ENCODE peak calls at places on chromosome 2, in nine cellular contexts. Q is BE2C, A is body of pancreas, T is fibroblast of mammary gland, G is astrocyte of the cerebellum, R is cardiac fibroblast, M is esophagus squamous epithelium, E is brain microvascular endothelial cell, V is IMR-90. P is an unnamed sample.

GRCh38 chr2:173858297-173858731 is 106.9 kb downstream of the SP3 start:
- DNase-seq in R (no peak), V (no peak), Q (no peak), A (no peak), M (no peak), E (no peak), G (no peak), T (no peak), P (no peak)

GRCh38 chr2:10433948-10434884 is 13.9 kb downstream of the ODC1 start:
- DNase-seq in R (no peak), A (no peak), Q (no peak), M (no peak), E (no peak), T (no peak), V (no peak), G (no peak), P (no peak)

GRCh38 chr2:240249423-240250149 is 109.1 kb upstream of the OTOS start:
- DNase-seq in T (no peak), R (no peak), E (no peak), M (no peak), Q (no peak), V (no peak), G (no peak), A (peak; percentile 16), P (no peak)

GRCh38 chr2:191350826-191351225 is 105.6 kb downstream of the MYO1B start:
- DNase-seq in T (peak; percentile 61), M (no peak), R (peak; percentile 39), E (no peak), G (no peak), A (no peak), V (peak; percentile 52), Q (no peak), P (peak; percentile 42)

GRCh38 chr2:191740016-191740419 is 62.1 kb downstream of the NABP1 start:
- DNase-seq in R (peak; percentile 6), G (no peak), T (peak; percentile 30), E (no peak), M (no peak), A (no peak), V (no peak), Q (no peak), P (no peak)

GRCh38 chr2:43305006-43305405 is 78.6 kb upstream of the ZFP36L2 start:
- DNase-seq in V (peak; percentile 37), T (peak; percentile 64), E (no peak), A (no peak), G (no peak), Q (no peak), M (no peak), R (peak; percentile 83), P (peak; percentile 96)

GRCh38 chr2:95314964-95315611 is 17.9 kb downstream of the KCNIP3 start:
- DNase-seq in Q (peak; percentile 20), V (peak; percentile 7), T (peak; percentile 33), A (peak; percentile 65), R (peak; percentile 35), E (peak; percentile 13), G (peak; percentile 9), M (no peak), P (peak; percentile 27)

GRCh38 chr2:101790856-101791255 is 93.3 kb downstream of the MAP4K4 start:
- DNase-seq in M (no peak), V (peak; percentile 74), Q (peak; percentile 21), R (peak; percentile 71), A (no peak), E (peak; percentile 37), G (no peak), T (peak; percentile 96), P (peak; percentile 70)

GRCh38 chr2:105643405-105644173 is 101.1 kb upstream of the NCK2 start:
- DNase-seq in A (no peak), E (no peak), R (no peak), Q (no peak), G (no peak), M (no peak), T (no peak), V (no peak), P (no peak)

GRCh38 chr2:32357545-32358482 is 991 bp downstream of the BIRC6 start:
- DNase-seq in G (no peak), R (peak; percentile 52), Q (peak; percentile 34), A (peak; percentile 55), E (peak; percentile 24), M (no peak), V (peak; percentile 31), T (peak; percentile 25), P (peak; percentile 49)

GRCh38 chr2:109212836-109213563 is 84.0 kb downstream of the SH3RF3 start:
- DNase-seq in R (no peak), Q (no peak), M (no peak), T (no peak), V (no peak), G (no peak), E (no peak), A (no peak), P (peak; percentile 27)

GRCh38 chr2:45009303-45009927 is at the start of gene SIX2:
- DNase-seq in A (peak; percentile 96), T (peak; percentile 96), V (peak; percentile 72), Q (peak; percentile 96), R (peak; percentile 98), M (no peak), E (peak; percentile 99), G (peak; percentile 77), P (peak; percentile 94)

GRCh38 chr2:158211516-158211915 is 109.8 kb downstream of the UPP2 start:
- DNase-seq in M (no peak), R (peak; percentile 5), G (no peak), T (peak; percentile 35), E (no peak), Q (no peak), V (no peak), A (no peak), P (no peak)

GRCh38 chr2:236106761-236107160 is 61.4 kb downstream of the GBX2 start:
- DNase-seq in E (no peak), R (no peak), A (no peak), V (no peak), G (no peak), T (no peak), Q (no peak), M (no peak), P (no peak)

GRCh38 chr2:222582931-222583330 is 73.0 kb downstream of the FARSB start:
- DNase-seq in Q (no peak), G (no peak), E (no peak), A (no peak), R (peak; percentile 27), M (no peak), V (no peak), T (peak; percentile 18), P (no peak)

GRCh38 chr2:98849113-98849512 is 86.9 kb downstream of the CRACDL start:
- DNase-seq in Q (no peak), V (no peak), M (no peak), T (peak; percentile 26), E (no peak), G (no peak), R (peak; percentile 28), A (no peak), P (no peak)

GRCh38 chr2:144683063-144683740 is 163.3 kb upstream of the ZEB2 start:
- DNase-seq in T (peak; percentile 70), Q (no peak), M (no peak), G (no peak), V (no peak), R (no peak), A (no peak), E (no peak), P (no peak)

GRCh38 chr2:85303780-85304531 is 23.8 kb downstream of the TGOLN2 start:
- DNase-seq in T (no peak), R (no peak), V (no peak), G (no peak), M (no peak), Q (no peak), A (no peak), E (no peak), P (no peak)

DNA sequence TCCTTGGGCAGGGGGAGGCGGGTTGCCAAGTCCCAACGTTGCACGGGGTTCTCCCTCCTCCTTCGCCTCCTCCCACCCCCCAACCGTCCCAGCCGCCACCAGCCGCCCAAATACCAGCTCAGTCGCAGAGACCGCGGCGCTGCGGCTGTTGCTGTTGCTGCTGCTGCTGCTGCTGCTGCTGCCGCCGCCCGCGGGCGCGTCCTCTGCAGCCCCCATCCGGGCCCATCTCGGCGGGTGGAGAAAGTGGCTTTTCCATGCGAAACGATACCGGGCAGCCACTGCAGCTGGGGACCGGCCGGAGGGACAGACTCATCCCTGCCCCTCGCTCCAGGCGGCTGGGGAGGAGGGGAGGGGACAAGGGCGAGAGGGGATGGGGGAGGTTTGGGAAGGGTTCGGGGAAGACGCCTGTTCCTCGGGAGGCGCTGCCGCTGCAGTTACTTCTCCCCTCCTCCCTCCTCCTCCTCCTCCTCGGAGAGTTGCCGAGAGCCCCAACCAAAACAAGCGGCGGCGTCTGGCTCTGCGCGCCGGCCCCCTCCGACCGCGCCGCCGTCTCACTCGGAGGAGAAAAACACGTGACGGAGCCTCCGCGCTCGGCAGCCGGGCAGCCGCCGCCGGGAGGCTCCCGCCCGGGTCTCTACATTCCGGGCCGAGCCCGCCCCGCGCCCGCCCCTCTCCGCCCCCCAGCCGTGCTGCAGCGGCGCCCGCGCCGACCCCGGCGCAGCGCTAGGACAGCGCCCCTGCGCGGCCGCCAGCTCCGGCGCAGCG is at the start of gene IRS1:
- DNase-seq in G (peak; percentile 70), E (peak; percentile 52), Q (peak; percentile 84), R (peak; percentile 81), V (peak; percentile 79), T (peak; percentile 69), M (no peak), A (peak; percentile 72), P (peak; percentile 84)
- TF ChIP-seq CTCF in G (no peak), E (peak; percentile 25), Q (no peak), R (no peak), V (peak; percentile 62), T (no peak), M (no peak), A (no peak), P (no peak)

DNA sequence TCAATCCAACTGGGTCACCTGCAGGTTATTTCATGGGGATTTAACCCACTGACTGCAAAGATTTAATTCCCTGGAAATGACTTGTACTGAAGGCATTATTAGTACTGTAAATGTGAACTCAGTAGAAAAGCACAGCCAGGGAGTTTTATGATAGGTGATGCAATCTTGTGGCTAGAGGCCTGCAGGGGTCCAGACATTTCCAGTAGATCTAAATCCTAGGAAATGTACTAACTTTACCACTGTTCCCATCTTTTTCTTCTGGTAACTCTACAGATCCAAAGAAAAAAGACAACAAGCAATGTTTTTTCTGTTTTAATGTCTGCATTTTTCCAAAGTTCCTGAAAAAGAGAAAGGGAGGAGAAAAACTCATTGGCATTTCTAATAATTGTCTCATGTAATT is 500.1 kb downstream of the ARHGAP15 start:
- DNase-seq in A (no peak), T (peak; percentile 34), M (no peak), E (peak; percentile 53), Q (no peak), R (no peak), V (peak; percentile 63), G (peak; percentile 80), P (peak; percentile 91)
- H3K4me3 ChIP-seq in A (no peak overlapping the region), T (no peak overlapping the region), M (no peak overlapping the region), E (no peak overlapping the region), Q (no peak overlapping the region), R (no peak overlapping the region), V (no peak overlapping the region), G (no peak overlapping the region), P (no peak overlapping the region)

GRCh38 chr2:68837164-68837860 is 33.9 kb downstream of the BMP10 start:
- DNase-seq in Q (no peak), A (peak; percentile 72), E (no peak), M (no peak), R (peak; percentile 57), T (peak; percentile 26), G (no peak), V (peak; percentile 27), P (peak; percentile 61)
- TF ChIP-seq CTCF in Q (no peak), A (peak; percentile 76), E (peak; percentile 84), M (peak; percentile 74), R (peak; percentile 59), T (peak; percentile 52), G (peak; percentile 67), V (peak; percentile 49), P (peak; percentile 67)

GRCh38 chr2:33597026-33597425 is 2.1 kb downstream of the FAM98A start:
- DNase-seq in M (no peak), V (no peak), Q (no peak), R (no peak), E (no peak), A (no peak), T (no peak), G (no peak), P (no peak)
- H3K4me3 ChIP-seq in M (no peak overlapping the region), V (no peak overlapping the region), Q (no peak overlapping the region), R (no peak overlapping the region), E (peak overlapping the region; percentile 26), A (no peak overlapping the region), T (peak overlapping the region; percentile 97), G (no peak overlapping the region), P (no peak overlapping the region)

P was measured in fibroblast of villous mesenchyme.